ENCODE peak calls at places on chromosome 16, in four cellular contexts. N, D, F and L are unnamed samples.

GRCh38 chr16:72938426-72939164 is 109.3 kb downstream of the ZFHX3 start:
- DNase-seq in F (peak; percentile 82), D (peak; percentile 61), N (no peak), L (no peak)

GRCh38 chr16:54706406-54706805 is 224.3 kb upstream of the IRX5 start:
- DNase-seq in F (no peak), N (no peak), D (no peak), L (no peak)

GRCh38 chr16:58499615-58500328 is at the start of gene NDRG4:
- DNase-seq in N (peak; percentile 73), D (peak; percentile 98), F (peak; percentile 43), L (no peak)

GRCh38 chr16:19011169-19011731 is 27.5 kb downstream of the TMC7 start:
- DNase-seq in N (no peak), D (no peak), F (no peak), L (no peak)

GRCh38 chr16:6484931-6485330 is 847.7 kb upstream of the RBFOX1 start:
- DNase-seq in F (no peak), N (no peak), D (no peak), L (no peak)

GRCh38 chr16:19644877-19645276 is 73.2 kb downstream of the KNOP1 start:
- DNase-seq in N (no peak), D (no peak), F (peak; percentile 25), L (no peak)

GRCh38 chr16:47316686-47317085 is 144.2 kb downstream of the ITFG1 start:
- DNase-seq in D (no peak), N (no peak), F (no peak), L (no peak)

GRCh38 chr16:79088971-79089370 is 511.6 kb downstream of the MAF start:
- DNase-seq in F (no peak), N (no peak), D (no peak), L (no peak)

GRCh38 chr16:81204794-81205680 is 33.5 kb upstream of the BCO1 start:
- DNase-seq in D (no peak), N (no peak), F (peak; percentile 9), L (no peak)

GRCh38 chr16:2963611-2964415 is at the start of gene KREMEN2:
- DNase-seq in N (no peak), F (no peak), D (no peak), L (no peak)

GRCh38 chr16:11994187-11995119 is 17.9 kb downstream of the SNX29 start:
- DNase-seq in D (peak; percentile 61), N (no peak), F (peak; percentile 62), L (no peak)

GRCh38 chr16:30368122-30368791 is 2.0 kb downstream of the TBC1D10B start:
- DNase-seq in N (no peak), D (no peak), F (peak; percentile 40), L (no peak)

GRCh38 chr16:32116080-32116479 is 137.0 kb upstream of the TP53TG3D start:
- DNase-seq in D (no peak), F (no peak), N (no peak), L (no peak)

GRCh38 chr16:25256821-25257503 is 683 bp downstream of the ZKSCAN2 start:
- DNase-seq in F (no peak), D (no peak), N (no peak), L (no peak)

GRCh38 chr16:30902070-30902972 is 5.9 kb downstream of the CTF1 start:
- DNase-seq in D (peak; percentile 44), N (no peak), F (peak; percentile 72), L (no peak)

GRCh38 chr16:59690216-59690615 is 956.1 kb upstream of the GOT2 start:
- DNase-seq in N (no peak), D (no peak), F (no peak), L (no peak)

GRCh38 chr16:6955303-6955702 is 377.3 kb upstream of the RBFOX1 start:
- DNase-seq in N (no peak), F (no peak), D (no peak), L (no peak)

GRCh38 chr16:3007957-3008748 is 4.6 kb upstream of the CLDN9 start:
- DNase-seq in D (no peak), N (peak; percentile 94), F (peak; percentile 52), L (no peak)

GRCh38 chr16:57802635-57803412 is 533 bp upstream of the KIFC3 start:
- DNase-seq in N (no peak), D (peak; percentile 75), F (no peak), L (no peak)

GRCh38 chr16:56246051-56246817 is 54.9 kb downstream of the GNAO1 start:
- DNase-seq in N (peak; percentile 38), F (no peak), D (peak; percentile 89), L (peak; percentile 67)

GRCh38 chr16:20314575-20314974 is 12.7 kb downstream of the GP2 start:
- DNase-seq in N (no peak), F (no peak), D (no peak), L (no peak)

GRCh38 chr16:83513006-83513755 is 294.6 kb upstream of the HSBP1 start:
- DNase-seq in N (no peak), D (no peak), F (no peak), L (no peak)

GRCh38 chr16:83968483-83968865 is 430 bp downstream of the NECAB2 start:
- DNase-seq in F (no peak), D (no peak), N (no peak), L (no peak)

GRCh38 chr16:87276091-87276561 is 41.1 kb downstream of the C16orf95 start:
- DNase-seq in D (no peak), F (no peak), N (no peak), L (no peak)

GRCh38 chr16:72847187-72848044 is 200.5 kb downstream of the ZFHX3 start:
- DNase-seq in F (no peak), D (no peak), N (no peak), L (no peak)

GRCh38 chr16:27428035-27428785 is 26.2 kb downstream of the IL21R start:
- DNase-seq in D (no peak), N (no peak), F (no peak), L (no peak)

GRCh38 chr16:55436587-55436986 is 42.4 kb upstream of the MMP2 start:
- DNase-seq in F (no peak), N (no peak), D (no peak), L (no peak)

GRCh38 chr16:67516296-67517177 is 12.1 kb upstream of the RIPOR1 start:
- DNase-seq in N (no peak), D (no peak), F (no peak), L (no peak)

GRCh38 chr16:25996052-25996451 is 304.3 kb downstream of the HS3ST4 start:
- DNase-seq in N (no peak), D (no peak), F (no peak), L (no peak)

GRCh38 chr16:50742521-50743150 is 750 bp downstream of the CYLD start:
- DNase-seq in F (peak; percentile 29), N (no peak), D (no peak), L (no peak)

GRCh38 chr16:62548095-62548494 is 511.9 kb upstream of the CDH8 start:
- DNase-seq in F (no peak), N (peak; percentile 9), D (no peak), L (no peak)
- H3K27ac ChIP-seq in F (no peak overlapping the region), N (no peak overlapping the region), D (no peak overlapping the region), L (no peak overlapping the region)

GRCh38 chr16:89157778-89158177 is 13.8 kb upstream of the CDH15 start:
- DNase-seq in N (no peak), F (no peak), D (no peak), L (no peak)

GRCh38 chr16:89154390-89155183 is 17.0 kb upstream of the CDH15 start:
- DNase-seq in D (no peak), N (no peak), F (no peak), L (no peak)

GRCh38 chr16:89155184-89155679 is 16.3 kb upstream of the CDH15 start:
- DNase-seq in N (no peak), D (peak; percentile 47), F (peak; percentile 58), L (no peak)

GRCh38 chr16:89156740-89157645 is 14.6 kb upstream of the CDH15 start:
- DNase-seq in F (no peak), N (no peak), D (no peak), L (peak; percentile 86)

DNA sequence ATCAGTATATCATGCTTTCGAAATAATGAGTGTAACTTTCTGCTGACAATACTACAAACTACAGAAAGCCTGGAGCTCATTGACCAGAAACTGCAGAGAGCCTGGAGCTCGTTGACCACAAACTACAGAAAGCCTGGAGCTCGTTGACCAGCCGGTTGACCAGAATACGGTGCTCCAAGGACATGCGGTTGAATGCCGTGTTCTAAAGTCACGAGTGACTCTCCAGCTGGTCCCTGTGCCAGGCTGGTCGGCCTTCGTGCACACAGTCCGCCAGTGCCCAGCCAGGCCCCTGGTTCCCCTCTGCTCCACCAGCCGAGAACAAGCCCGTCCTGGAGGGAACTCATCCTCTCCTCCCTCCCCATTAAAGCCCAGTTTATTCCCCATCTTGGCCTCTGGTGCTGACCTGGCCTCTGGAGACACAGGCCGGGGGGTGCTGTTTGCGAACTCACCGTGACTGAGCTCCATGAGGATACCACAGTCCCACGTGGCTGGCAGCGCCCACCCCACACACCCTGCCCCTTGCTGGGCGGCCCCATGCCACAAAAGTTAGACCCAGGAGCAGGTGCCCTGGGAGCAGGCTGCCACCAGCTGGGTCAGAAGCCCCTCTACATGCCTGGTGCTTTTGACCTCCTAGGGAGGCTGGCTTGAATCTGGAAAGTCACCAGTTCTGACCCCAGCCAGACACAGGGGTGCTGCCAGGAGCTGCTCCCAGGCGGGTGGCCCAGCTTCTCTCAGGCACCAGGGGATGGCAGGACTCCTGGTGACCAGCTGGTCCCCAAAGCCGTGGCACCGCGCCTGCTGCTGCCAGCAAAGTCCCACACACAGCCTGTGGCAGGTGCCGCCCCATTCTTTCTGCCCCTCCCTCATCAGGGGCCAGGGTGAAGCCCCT is 15.5 kb upstream of the CDH15 start:
- DNase-seq in N (no peak), F (no peak), D (no peak), L (no peak)
- H3K27ac ChIP-seq in N (no peak overlapping the region), F (no peak overlapping the region), D (no peak overlapping the region), L (no peak overlapping the region)

GRCh38 chr16:49464877-49465504 is 91.4 kb downstream of the C16orf78 start:
- DNase-seq in F (no peak), D (no peak), N (no peak), L (no peak)
- H3K27ac ChIP-seq in F (no peak overlapping the region), D (no peak overlapping the region), N (no peak overlapping the region), L (no peak overlapping the region)

GRCh38 chr16:77823067-77823466 is 34.7 kb downstream of the VAT1L start:
- DNase-seq in F (no peak), D (no peak), N (no peak), L (no peak)
- H3K27ac ChIP-seq in F (no peak overlapping the region), D (no peak overlapping the region), N (no peak overlapping the region), L (no peak overlapping the region)

GRCh38 chr16:70695351-70696070 is 9.7 kb upstream of the MTSS2 start:
- DNase-seq in N (no peak), F (no peak), D (no peak), L (no peak)

GRCh38 chr16:70694517-70695218 is 8.8 kb upstream of the MTSS2 start:
- DNase-seq in D (peak; percentile 77), N (no peak), F (no peak), L (no peak)

GRCh38 chr16:70696952-70697600 is 11.2 kb upstream of the MTSS2 start:
- DNase-seq in N (no peak), D (no peak), F (no peak), L (peak; percentile 37)

GRCh38 chr16:70697601-70698170 is 11.8 kb upstream of the MTSS2 start:
- DNase-seq in D (no peak), F (no peak), N (no peak), L (no peak)

GRCh38 chr16:70696368-70696767 is 10.5 kb upstream of the MTSS2 start:
- DNase-seq in N (no peak), F (no peak), D (no peak), L (no peak)
- H3K27ac ChIP-seq in N (no peak overlapping the region), F (no peak overlapping the region), D (peak overlapping the region; percentile 95), L (peak overlapping the region; percentile 68)